ENCODE peak calls at places on chromosomes 16 and 17, in five cellular contexts. One of them, this sample, is unnamed.

GRCh38 chr16:3514621-3515020 is 13.8 kb downstream of the CLUAP1 start:
- DNase-seq in fibroblast of lung: peak; percentile 47
- DNase-seq in AG04450: peak; percentile 53
- DNase-seq in cardiac muscle cell: peak; percentile 20
- DNase-seq in cerebellar nuclear complex: no peak
- DNase-seq in this sample: no peak

GRCh38 chr17:74190154-74190553 is 13.3 kb upstream of the RPL38 start:
- DNase-seq in fibroblast of lung: peak; percentile 51
- DNase-seq in AG04450: no peak
- DNase-seq in cardiac muscle cell: peak; percentile 72
- DNase-seq in cerebellar nuclear complex: peak; percentile 17
- DNase-seq in this sample: no peak

GRCh38 chr16:2026461-2027023 is at the start of gene NHERF2:
- DNase-seq in fibroblast of lung: no peak
- DNase-seq in AG04450: no peak
- DNase-seq in cardiac muscle cell: peak; percentile 31
- DNase-seq in cerebellar nuclear complex: no peak
- DNase-seq in this sample: no peak

GRCh38 chr17:67431210-67432015 is 54.3 kb downstream of the PITPNC1 start:
- DNase-seq in fibroblast of lung: peak; percentile 95
- DNase-seq in AG04450: no peak
- DNase-seq in cardiac muscle cell: peak; percentile 83
- DNase-seq in cerebellar nuclear complex: no peak
- DNase-seq in this sample: no peak

GRCh38 chr17:43170140-43170765 is 761 bp upstream of the NBR1 start:
- DNase-seq in fibroblast of lung: peak; percentile 95
- DNase-seq in AG04450: peak; percentile 74
- DNase-seq in cardiac muscle cell: peak; percentile 98
- DNase-seq in cerebellar nuclear complex: peak; percentile 88
- DNase-seq in this sample: peak; percentile 97

GRCh38 chr17:70905796-70906195 is 736.5 kb downstream of the KCNJ2 start:
- DNase-seq in fibroblast of lung: peak; percentile 100
- DNase-seq in AG04450: peak; percentile 95
- DNase-seq in cardiac muscle cell: peak; percentile 99
- DNase-seq in cerebellar nuclear complex: no peak
- DNase-seq in this sample: no peak

GRCh38 chr17:75518201-75518600 is 1.9 kb downstream of the TSEN54 start:
- DNase-seq in fibroblast of lung: no peak
- DNase-seq in AG04450: no peak
- DNase-seq in cardiac muscle cell: no peak
- DNase-seq in cerebellar nuclear complex: no peak
- DNase-seq in this sample: no peak

GRCh38 chr17:51044964-51045363 is 75.7 kb downstream of the SPAG9 start:
- DNase-seq in fibroblast of lung: peak; percentile 30
- DNase-seq in AG04450: no peak
- DNase-seq in cardiac muscle cell: peak; percentile 27
- DNase-seq in cerebellar nuclear complex: peak; percentile 28
- DNase-seq in this sample: no peak

GRCh38 chr17:45953561-45953960 is 45.5 kb upstream of the STH start:
- DNase-seq in fibroblast of lung: no peak
- DNase-seq in AG04450: no peak
- DNase-seq in cardiac muscle cell: no peak
- DNase-seq in cerebellar nuclear complex: no peak
- DNase-seq in this sample: no peak

GRCh38 chr17:38724337-38724988 is 5.7 kb upstream of the CISD3 start:
- DNase-seq in fibroblast of lung: no peak
- DNase-seq in AG04450: no peak
- DNase-seq in cardiac muscle cell: no peak
- DNase-seq in cerebellar nuclear complex: no peak
- DNase-seq in this sample: no peak

GRCh38 chr16:13427943-13428342 is 492.0 kb upstream of the ERCC4 start:
- DNase-seq in fibroblast of lung: no peak
- DNase-seq in AG04450: no peak
- DNase-seq in cardiac muscle cell: no peak
- DNase-seq in cerebellar nuclear complex: no peak
- DNase-seq in this sample: no peak

GRCh38 chr17:34615326-34615725 is 35.9 kb downstream of the TMEM132E start:
- DNase-seq in fibroblast of lung: no peak
- DNase-seq in AG04450: no peak
- DNase-seq in cardiac muscle cell: no peak
- DNase-seq in cerebellar nuclear complex: no peak
- DNase-seq in this sample: no peak

GRCh38 chr17:19753661-19754463 is 5.8 kb upstream of the ALDH3A1 start:
- DNase-seq in fibroblast of lung: no peak
- DNase-seq in AG04450: no peak
- DNase-seq in cardiac muscle cell: no peak
- DNase-seq in cerebellar nuclear complex: peak; percentile 11
- DNase-seq in this sample: no peak

GRCh38 chr16:72134507-72134906 is 37.4 kb downstream of the PMFBP1 start:
- DNase-seq in fibroblast of lung: no peak
- DNase-seq in AG04450: no peak
- DNase-seq in cardiac muscle cell: no peak
- DNase-seq in cerebellar nuclear complex: no peak
- DNase-seq in this sample: no peak

GRCh38 chr17:21678451-21679081 is 13.8 kb upstream of the KCNJ18 start:
- DNase-seq in fibroblast of lung: no peak
- DNase-seq in AG04450: no peak
- DNase-seq in cardiac muscle cell: no peak
- DNase-seq in cerebellar nuclear complex: no peak
- DNase-seq in this sample: no peak

GRCh38 chr16:89009343-89010209 is 32.6 kb upstream of the CBFA2T3 start:
- DNase-seq in fibroblast of lung: peak; percentile 4
- DNase-seq in AG04450: no peak
- DNase-seq in cardiac muscle cell: peak; percentile 28
- DNase-seq in cerebellar nuclear complex: no peak
- DNase-seq in this sample: peak; percentile 56

GRCh38 chr16:65500919-65501318 is 379.1 kb upstream of the CDH11 start:
- DNase-seq in fibroblast of lung: no peak
- DNase-seq in AG04450: no peak
- DNase-seq in cardiac muscle cell: no peak
- DNase-seq in cerebellar nuclear complex: no peak
- DNase-seq in this sample: no peak

GRCh38 chr17:39547713-39548478 is 59.8 kb downstream of the NEUROD2 start:
- DNase-seq in fibroblast of lung: no peak
- DNase-seq in AG04450: no peak
- DNase-seq in cardiac muscle cell: peak; percentile 55
- DNase-seq in cerebellar nuclear complex: peak; percentile 34
- DNase-seq in this sample: peak; percentile 76

GRCh38 chr16:27169511-27170071 is 33.7 kb upstream of the KDM8 start:
- DNase-seq in fibroblast of lung: peak; percentile 99
- DNase-seq in AG04450: peak; percentile 53
- DNase-seq in cardiac muscle cell: peak; percentile 95
- DNase-seq in cerebellar nuclear complex: no peak
- DNase-seq in this sample: peak; percentile 40

GRCh38 chr17:81552244-81553017 is at the start of gene FAAP100:
- DNase-seq in fibroblast of lung: peak; percentile 77
- DNase-seq in AG04450: no peak
- DNase-seq in cardiac muscle cell: peak; percentile 83
- DNase-seq in cerebellar nuclear complex: no peak
- DNase-seq in this sample: peak; percentile 89

GRCh38 chr17:80947200-80947940 is 44.3 kb upstream of the CHMP6 start:
- DNase-seq in fibroblast of lung: no peak
- DNase-seq in AG04450: no peak
- DNase-seq in cardiac muscle cell: no peak
- DNase-seq in cerebellar nuclear complex: no peak
- DNase-seq in this sample: no peak

GRCh38 chr16:17277981-17278381 is 192.8 kb downstream of the XYLT1 start:
- DNase-seq in fibroblast of lung: no peak
- DNase-seq in AG04450: no peak
- DNase-seq in cardiac muscle cell: peak; percentile 25
- DNase-seq in cerebellar nuclear complex: no peak
- DNase-seq in this sample: peak; percentile 67

GRCh38 chr17:81854974-81855774 is 5.2 kb downstream of the P4HB start:
- DNase-seq in fibroblast of lung: peak; percentile 28
- DNase-seq in AG04450: no peak
- DNase-seq in cardiac muscle cell: no peak
- DNase-seq in cerebellar nuclear complex: no peak
- DNase-seq in this sample: no peak

GRCh38 chr16:75029854-75030253 is 31.0 kb downstream of the ZNRF1 start:
- DNase-seq in fibroblast of lung: peak; percentile 79
- DNase-seq in AG04450: peak; percentile 20
- DNase-seq in cardiac muscle cell: no peak
- DNase-seq in cerebellar nuclear complex: no peak
- DNase-seq in this sample: no peak

GRCh38 chr16:59881366-59881765 is 1147.2 kb upstream of the GOT2 start:
- DNase-seq in fibroblast of lung: no peak
- DNase-seq in AG04450: no peak
- DNase-seq in cardiac muscle cell: no peak
- DNase-seq in cerebellar nuclear complex: no peak
- DNase-seq in this sample: no peak

GRCh38 chr16:8959921-8960787 is 3.6 kb downstream of the USP7 start:
- DNase-seq in fibroblast of lung: peak; percentile 40
- DNase-seq in AG04450: no peak
- DNase-seq in cardiac muscle cell: peak; percentile 34
- DNase-seq in cerebellar nuclear complex: no peak
- DNase-seq in this sample: no peak

GRCh38 chr16:72042157-72042660 is 12.1 kb upstream of the HP start:
- DNase-seq in fibroblast of lung: peak; percentile 40
- DNase-seq in AG04450: no peak
- DNase-seq in cardiac muscle cell: no peak
- DNase-seq in cerebellar nuclear complex: no peak
- DNase-seq in this sample: no peak

GRCh38 chr16:19704321-19705130 is 13.5 kb downstream of the KNOP1 start:
- DNase-seq in fibroblast of lung: peak; percentile 79
- DNase-seq in AG04450: peak; percentile 52
- DNase-seq in cardiac muscle cell: peak; percentile 67
- DNase-seq in cerebellar nuclear complex: no peak
- DNase-seq in this sample: no peak

GRCh38 chr17:76439314-76439928 is 13.5 kb downstream of the UBE2O start:
- DNase-seq in fibroblast of lung: no peak
- DNase-seq in AG04450: no peak
- DNase-seq in cardiac muscle cell: no peak
- DNase-seq in cerebellar nuclear complex: no peak
- DNase-seq in this sample: no peak

GRCh38 chr17:17759164-17759563 is 77.6 kb downstream of the SREBF1 start:
- DNase-seq in fibroblast of lung: no peak
- DNase-seq in AG04450: no peak
- DNase-seq in cardiac muscle cell: no peak
- DNase-seq in cerebellar nuclear complex: no peak
- DNase-seq in this sample: no peak

GRCh38 chr17:8124350-8125195 is 667 bp upstream of the HES7 start:
- DNase-seq in fibroblast of lung: peak; percentile 11
- DNase-seq in AG04450: no peak
- DNase-seq in cardiac muscle cell: no peak
- DNase-seq in cerebellar nuclear complex: no peak
- DNase-seq in this sample: no peak

GRCh38 chr17:13346592-13346991 is 255.1 kb downstream of the HS3ST3A1 start:
- DNase-seq in fibroblast of lung: peak; percentile 15
- DNase-seq in AG04450: no peak
- DNase-seq in cardiac muscle cell: no peak
- DNase-seq in cerebellar nuclear complex: no peak
- DNase-seq in this sample: no peak

GRCh38 chr17:41835214-41835799 is 725 bp downstream of the NT5C3B start:
- DNase-seq in fibroblast of lung: peak; percentile 7
- DNase-seq in AG04450: no peak
- DNase-seq in cardiac muscle cell: no peak
- DNase-seq in cerebellar nuclear complex: no peak
- DNase-seq in this sample: no peak

GRCh38 chr17:82037889-82038195 is 345 bp upstream of the DCXR start:
- DNase-seq in fibroblast of lung: no peak
- DNase-seq in AG04450: no peak
- DNase-seq in cardiac muscle cell: no peak
- DNase-seq in cerebellar nuclear complex: no peak
- DNase-seq in this sample: no peak

GRCh38 chr17:79075433-79075805 is 795 bp downstream of the ENGASE start:
- DNase-seq in fibroblast of lung: peak; percentile 10
- DNase-seq in AG04450: no peak
- DNase-seq in cardiac muscle cell: no peak
- DNase-seq in cerebellar nuclear complex: no peak
- DNase-seq in this sample: no peak